ENCODE peak calls at places on chromosomes 13 and 19, in seven cellular contexts. One of them, this sample, is unnamed.

GRCh38 chr19:50794074-50794777 is 4.0 kb downstream of the ACP4 start:
- DNase-seq in thoracic aorta: no peak
- DNase-seq in activated CD8-positive, alpha-beta memory T cell treated with anti-CD3 and anti-CD28 coated beads for 1 hour: no peak
- DNase-seq in colonic mucosa: peak
- DNase-seq in brain pericyte: no peak
- DNase-seq in AG08395: no peak
- DNase-seq in stomach: no peak
- DNase-seq in this sample: peak

GRCh38 chr13:29993196-29993595 is 142.8 kb upstream of the UBL3 start:
- DNase-seq in thoracic aorta: no peak
- DNase-seq in activated CD8-positive, alpha-beta memory T cell treated with anti-CD3 and anti-CD28 coated beads for 1 hour: no peak
- DNase-seq in colonic mucosa: no peak
- DNase-seq in brain pericyte: no peak
- DNase-seq in AG08395: no peak
- DNase-seq in stomach: no peak
- DNase-seq in this sample: no peak

GRCh38 chr19:46783670-46784069 is 4.7 kb downstream of the SLC1A5 start:
- DNase-seq in thoracic aorta: no peak
- DNase-seq in activated CD8-positive, alpha-beta memory T cell treated with anti-CD3 and anti-CD28 coated beads for 1 hour: no peak
- DNase-seq in colonic mucosa: no peak
- DNase-seq in brain pericyte: no peak
- DNase-seq in AG08395: no peak
- DNase-seq in stomach: no peak
- DNase-seq in this sample: no peak

GRCh38 chr13:29908411-29908810 is 58.0 kb upstream of the UBL3 start:
- DNase-seq in thoracic aorta: no peak
- DNase-seq in activated CD8-positive, alpha-beta memory T cell treated with anti-CD3 and anti-CD28 coated beads for 1 hour: no peak
- DNase-seq in colonic mucosa: no peak
- DNase-seq in brain pericyte: no peak
- DNase-seq in AG08395: peak
- DNase-seq in stomach: no peak
- DNase-seq in this sample: no peak

GRCh38 chr13:112657850-112658445 is 31.9 kb upstream of the ATP11A start:
- DNase-seq in thoracic aorta: no peak
- DNase-seq in activated CD8-positive, alpha-beta memory T cell treated with anti-CD3 and anti-CD28 coated beads for 1 hour: no peak
- DNase-seq in colonic mucosa: no peak
- DNase-seq in brain pericyte: no peak
- DNase-seq in AG08395: peak
- DNase-seq in stomach: no peak
- DNase-seq in this sample: peak

GRCh38 chr19:6374711-6375410 is 872 bp downstream of the PSPN start:
- DNase-seq in thoracic aorta: no peak
- DNase-seq in activated CD8-positive, alpha-beta memory T cell treated with anti-CD3 and anti-CD28 coated beads for 1 hour: no peak
- DNase-seq in colonic mucosa: no peak
- DNase-seq in brain pericyte: no peak
- DNase-seq in AG08395: no peak
- DNase-seq in stomach: no peak
- DNase-seq in this sample: no peak

GRCh38 chr19:1063030-1063908 is 3.7 kb upstream of the ARHGAP45 start:
- DNase-seq in thoracic aorta: no peak
- DNase-seq in activated CD8-positive, alpha-beta memory T cell treated with anti-CD3 and anti-CD28 coated beads for 1 hour: no peak
- DNase-seq in colonic mucosa: peak
- DNase-seq in brain pericyte: no peak
- DNase-seq in AG08395: no peak
- DNase-seq in stomach: no peak
- DNase-seq in this sample: no peak

GRCh38 chr13:48255954-48256353 is 22.9 kb downstream of the ITM2B start:
- DNase-seq in thoracic aorta: no peak
- DNase-seq in activated CD8-positive, alpha-beta memory T cell treated with anti-CD3 and anti-CD28 coated beads for 1 hour: no peak
- DNase-seq in colonic mucosa: no peak
- DNase-seq in brain pericyte: no peak
- DNase-seq in AG08395: no peak
- DNase-seq in stomach: no peak
- DNase-seq in this sample: no peak

GRCh38 chr13:88154001-88154400 is 482.8 kb downstream of the SLITRK5 start:
- DNase-seq in thoracic aorta: no peak
- DNase-seq in activated CD8-positive, alpha-beta memory T cell treated with anti-CD3 and anti-CD28 coated beads for 1 hour: no peak
- DNase-seq in colonic mucosa: no peak
- DNase-seq in brain pericyte: no peak
- DNase-seq in AG08395: no peak
- DNase-seq in stomach: no peak
- DNase-seq in this sample: no peak

GRCh38 chr13:110327036-110327790 is 20.1 kb downstream of the COL4A2 start:
- DNase-seq in thoracic aorta: no peak
- DNase-seq in activated CD8-positive, alpha-beta memory T cell treated with anti-CD3 and anti-CD28 coated beads for 1 hour: no peak
- DNase-seq in colonic mucosa: no peak
- DNase-seq in brain pericyte: no peak
- DNase-seq in AG08395: no peak
- DNase-seq in stomach: no peak
- DNase-seq in this sample: no peak

GRCh38 chr19:12946092-12946845 is 607 bp downstream of the RAD23A start:
- DNase-seq in thoracic aorta: no peak
- DNase-seq in activated CD8-positive, alpha-beta memory T cell treated with anti-CD3 and anti-CD28 coated beads for 1 hour: no peak
- DNase-seq in colonic mucosa: peak
- DNase-seq in brain pericyte: no peak
- DNase-seq in AG08395: peak
- DNase-seq in stomach: peak
- DNase-seq in this sample: peak

GRCh38 chr13:41200126-41200525 is 5.8 kb upstream of the KBTBD7 start:
- DNase-seq in thoracic aorta: no peak
- DNase-seq in activated CD8-positive, alpha-beta memory T cell treated with anti-CD3 and anti-CD28 coated beads for 1 hour: no peak
- DNase-seq in colonic mucosa: no peak
- DNase-seq in brain pericyte: no peak
- DNase-seq in AG08395: peak
- DNase-seq in stomach: no peak
- DNase-seq in this sample: no peak

GRCh38 chr19:8877854-8878705 is 45.9 kb downstream of the MBD3L1 start:
- DNase-seq in thoracic aorta: no peak
- DNase-seq in activated CD8-positive, alpha-beta memory T cell treated with anti-CD3 and anti-CD28 coated beads for 1 hour: no peak
- DNase-seq in colonic mucosa: no peak
- DNase-seq in brain pericyte: no peak
- DNase-seq in AG08395: no peak
- DNase-seq in stomach: no peak
- DNase-seq in this sample: no peak

GRCh38 chr19:2428027-2428690 is 773 bp upstream of the TIMM13 start:
- DNase-seq in thoracic aorta: no peak
- DNase-seq in activated CD8-positive, alpha-beta memory T cell treated with anti-CD3 and anti-CD28 coated beads for 1 hour: no peak
- DNase-seq in colonic mucosa: peak
- DNase-seq in brain pericyte: no peak
- DNase-seq in AG08395: peak
- DNase-seq in stomach: peak
- DNase-seq in this sample: peak

GRCh38 chr13:59384154-59384553 is 779.6 kb downstream of the DIAPH3 start:
- DNase-seq in thoracic aorta: no peak
- DNase-seq in activated CD8-positive, alpha-beta memory T cell treated with anti-CD3 and anti-CD28 coated beads for 1 hour: no peak
- DNase-seq in colonic mucosa: no peak
- DNase-seq in brain pericyte: no peak
- DNase-seq in AG08395: no peak
- DNase-seq in stomach: no peak
- DNase-seq in this sample: no peak

GRCh38 chr19:37389234-37389633 is 18.3 kb downstream of the ZNF527 start:
- DNase-seq in thoracic aorta: no peak
- DNase-seq in activated CD8-positive, alpha-beta memory T cell treated with anti-CD3 and anti-CD28 coated beads for 1 hour: no peak
- DNase-seq in colonic mucosa: no peak
- DNase-seq in brain pericyte: no peak
- DNase-seq in AG08395: no peak
- DNase-seq in stomach: no peak
- DNase-seq in this sample: no peak

GRCh38 chr19:35195822-35196221 is 32.7 kb downstream of the FAM187B start:
- DNase-seq in thoracic aorta: no peak
- DNase-seq in activated CD8-positive, alpha-beta memory T cell treated with anti-CD3 and anti-CD28 coated beads for 1 hour: no peak
- DNase-seq in colonic mucosa: no peak
- DNase-seq in brain pericyte: no peak
- DNase-seq in AG08395: peak
- DNase-seq in stomach: no peak
- DNase-seq in this sample: no peak

GRCh38 chr13:109545964-109546363 is 240.4 kb downstream of the IRS2 start:
- DNase-seq in thoracic aorta: no peak
- DNase-seq in activated CD8-positive, alpha-beta memory T cell treated with anti-CD3 and anti-CD28 coated beads for 1 hour: no peak
- DNase-seq in colonic mucosa: no peak
- DNase-seq in brain pericyte: no peak
- DNase-seq in AG08395: no peak
- DNase-seq in stomach: no peak
- DNase-seq in this sample: no peak

GRCh38 chr13:109401891-109402290 is 384.5 kb downstream of the IRS2 start:
- DNase-seq in thoracic aorta: no peak
- DNase-seq in activated CD8-positive, alpha-beta memory T cell treated with anti-CD3 and anti-CD28 coated beads for 1 hour: no peak
- DNase-seq in colonic mucosa: no peak
- DNase-seq in brain pericyte: no peak
- DNase-seq in AG08395: no peak
- DNase-seq in stomach: no peak
- DNase-seq in this sample: no peak

GRCh38 chr19:30602661-30603322 is 230.6 kb downstream of the ZNF536 start:
- DNase-seq in thoracic aorta: no peak
- DNase-seq in activated CD8-positive, alpha-beta memory T cell treated with anti-CD3 and anti-CD28 coated beads for 1 hour: no peak
- DNase-seq in colonic mucosa: no peak
- DNase-seq in brain pericyte: no peak
- DNase-seq in AG08395: no peak
- DNase-seq in stomach: no peak
- DNase-seq in this sample: no peak

GRCh38 chr19:12995596-12996541 is 594 bp downstream of the NFIX start:
- DNase-seq in thoracic aorta: no peak
- DNase-seq in activated CD8-positive, alpha-beta memory T cell treated with anti-CD3 and anti-CD28 coated beads for 1 hour: no peak
- DNase-seq in colonic mucosa: peak
- DNase-seq in brain pericyte: no peak
- DNase-seq in AG08395: peak
- DNase-seq in stomach: no peak
- DNase-seq in this sample: peak

GRCh38 chr19:42216653-42217521 is 590 bp downstream of the DEDD2 start:
- DNase-seq in thoracic aorta: no peak
- DNase-seq in activated CD8-positive, alpha-beta memory T cell treated with anti-CD3 and anti-CD28 coated beads for 1 hour: no peak
- DNase-seq in colonic mucosa: peak
- DNase-seq in brain pericyte: no peak
- DNase-seq in AG08395: peak
- DNase-seq in stomach: peak
- DNase-seq in this sample: peak

GRCh38 chr13:100269837-100270236 is 180.9 kb downstream of the PCCA start:
- DNase-seq in thoracic aorta: peak
- DNase-seq in activated CD8-positive, alpha-beta memory T cell treated with anti-CD3 and anti-CD28 coated beads for 1 hour: no peak
- DNase-seq in colonic mucosa: peak
- DNase-seq in brain pericyte: peak
- DNase-seq in AG08395: peak
- DNase-seq in stomach: peak
- DNase-seq in this sample: no peak

GRCh38 chr19:47406711-47407416 is 12.5 kb downstream of the MEIS3 start:
- DNase-seq in thoracic aorta: no peak
- DNase-seq in activated CD8-positive, alpha-beta memory T cell treated with anti-CD3 and anti-CD28 coated beads for 1 hour: no peak
- DNase-seq in colonic mucosa: no peak
- DNase-seq in brain pericyte: no peak
- DNase-seq in AG08395: no peak
- DNase-seq in stomach: no peak
- DNase-seq in this sample: no peak

GRCh38 chr13:49292742-49293498 is 45.2 kb downstream of the CDADC1 start:
- DNase-seq in thoracic aorta: peak
- DNase-seq in activated CD8-positive, alpha-beta memory T cell treated with anti-CD3 and anti-CD28 coated beads for 1 hour: no peak
- DNase-seq in colonic mucosa: no peak
- DNase-seq in brain pericyte: peak
- DNase-seq in AG08395: peak
- DNase-seq in stomach: peak
- DNase-seq in this sample: no peak

GRCh38 chr19:48713041-48713863 is 6.3 kb downstream of the MAMSTR start:
- DNase-seq in thoracic aorta: no peak
- DNase-seq in activated CD8-positive, alpha-beta memory T cell treated with anti-CD3 and anti-CD28 coated beads for 1 hour: no peak
- DNase-seq in colonic mucosa: no peak
- DNase-seq in brain pericyte: no peak
- DNase-seq in AG08395: no peak
- DNase-seq in stomach: no peak
- DNase-seq in this sample: peak

GRCh38 chr19:19911150-19911549 is 10.4 kb downstream of the ZNF93 start:
- DNase-seq in thoracic aorta: no peak
- DNase-seq in activated CD8-positive, alpha-beta memory T cell treated with anti-CD3 and anti-CD28 coated beads for 1 hour: no peak
- DNase-seq in colonic mucosa: no peak
- DNase-seq in brain pericyte: no peak
- DNase-seq in AG08395: no peak
- DNase-seq in stomach: no peak
- DNase-seq in this sample: no peak

GRCh38 chr13:83325454-83325853 is 556.8 kb downstream of the SLITRK1 start:
- DNase-seq in thoracic aorta: no peak
- DNase-seq in activated CD8-positive, alpha-beta memory T cell treated with anti-CD3 and anti-CD28 coated beads for 1 hour: no peak
- DNase-seq in colonic mucosa: no peak
- DNase-seq in brain pericyte: no peak
- DNase-seq in AG08395: no peak
- DNase-seq in stomach: no peak
- DNase-seq in this sample: no peak

This sample was measured in retina.